ENCODE peak calls at places on chromosomes 4 and X, in six cellular contexts. O is heart left ventricle; B is effector memory CD4-positive, alpha-beta T cell; L is stomach; S is psoas muscle; C is lung. V is an unnamed sample. For H3K36me3 and H3K27me3, the result is how much of the 10 kb centered on the place peaks cover.

GRCh38 chr4:137623013-137623412 is 90.7 kb upstream of the PCDH18 start:
- DNase-seq in O (no peak), B (no peak), L (no peak), S (no peak), C (no peak), V (no peak)

GRCh38 chrX:104411800-104412199 is 154.2 kb upstream of the IL1RAPL2 start:
- DNase-seq in O (no peak), B (no peak), L (no peak), S (no peak), C (no peak), V (no peak)

GRCh38 chr4:57097711-57098110 is 12.5 kb downstream of the IGFBP7 start:
- DNase-seq in O (no peak), B (no peak), L (no peak), S (no peak), C (no peak), V (no peak)

GRCh38 chrX:20237864-20238263 is 28.8 kb downstream of the RPS6KA3 start:
- DNase-seq in O (no peak), B (no peak), L (no peak), S (no peak), C (no peak), V (no peak)

GRCh38 chrX:130878350-130879341 is 24.4 kb downstream of the ENOX2 start:
- DNase-seq in O (peak), B (no peak), L (peak), S (no peak), C (peak), V (no peak)

GRCh38 chrX:106415276-106415895 is 196.4 kb upstream of the RADX start:
- DNase-seq in O (no peak), B (no peak), L (no peak), S (no peak), C (no peak), V (no peak)

GRCh38 chr4:15327311-15328298 is 100.2 kb upstream of the C1QTNF7 start:
- DNase-seq in O (no peak), B (no peak), L (no peak), S (no peak), C (no peak), V (no peak)

GRCh38 chrX:38304010-38304409 is 23.3 kb downstream of the RPGR start:
- DNase-seq in O (no peak), B (no peak), L (no peak), S (no peak), C (no peak), V (no peak)

GRCh38 chr4:21901831-21902230 is 46.7 kb downstream of the KCNIP4 start:
- DNase-seq in O (no peak), B (no peak), L (no peak), S (no peak), C (no peak), V (no peak)

GRCh38 chr4:104395219-104395618 is 99.5 kb downstream of the CXXC4 start:
- DNase-seq in O (no peak), B (no peak), L (no peak), S (peak), C (no peak), V (no peak)

GRCh38 chr4:169201144-169202124 is 69.3 kb downstream of the SH3RF1 start:
- DNase-seq in O (no peak), B (no peak), L (no peak), S (no peak), C (no peak), V (no peak)

GRCh38 chrX:49053223-49054072 is 5.4 kb upstream of the CCDC120 start:
- DNase-seq in O (peak), B (peak), L (peak), S (peak), C (peak), V (peak)

GRCh38 chrX:133434197-133434820 is 19.0 kb upstream of the GPC4 start:
- DNase-seq in O (no peak), B (no peak), L (no peak), S (no peak), C (no peak), V (no peak)

GRCh38 chr4:140103676-140104075 is 50.3 kb downstream of the MAML3 start:
- DNase-seq in O (no peak), B (no peak), L (no peak), S (no peak), C (no peak), V (no peak)

GRCh38 chrX:15328821-15329220 is 6.5 kb downstream of the PIGA start:
- DNase-seq in O (no peak), B (no peak), L (no peak), S (no peak), C (no peak), V (no peak)

GRCh38 chr4:146591986-146592385 is 46.7 kb upstream of the POU4F2 start:
- DNase-seq in O (no peak), B (no peak), L (no peak), S (no peak), C (no peak), V (no peak)

GRCh38 chr4:20684852-20685763 is 15.2 kb upstream of the PACRGL start:
- DNase-seq in O (no peak), B (no peak), L (no peak), S (no peak), C (no peak), V (no peak)

GRCh38 chr4:72468904-72469502 is 100.0 kb downstream of the ADAMTS3 start:
- DNase-seq in O (no peak), B (no peak), L (no peak), S (no peak), C (no peak), V (no peak)

GRCh38 chr4:114038762-114039392 is 59.4 kb upstream of the ARSJ start:
- DNase-seq in O (no peak), B (no peak), L (no peak), S (no peak), C (no peak), V (no peak)

GRCh38 chr4:164614999-164615398 is 138.9 kb upstream of the SMIM31 start:
- DNase-seq in O (no peak), B (no peak), L (no peak), S (no peak), C (no peak), V (no peak)

GRCh38 chr4:173246719-173247118 is 78.1 kb downstream of the GALNT7 start:
- DNase-seq in O (no peak), B (no peak), L (no peak), S (no peak), C (no peak), V (no peak)

GRCh38 chrX:74585766-74586165 is 28.7 kb downstream of the RLIM start:
- DNase-seq in O (no peak), B (no peak), L (no peak), S (no peak), C (no peak), V (no peak)

GRCh38 chr4:15525080-15525479 is 55.4 kb downstream of the CC2D2A start:
- DNase-seq in O (no peak), B (no peak), L (no peak), S (no peak), C (no peak), V (no peak)

GRCh38 chr4:94728056-94728766 is 29.5 kb upstream of the BMPR1B start:
- DNase-seq in O (no peak), B (no peak), L (no peak), S (no peak), C (no peak), V (no peak)

GRCh38 chrX:13535371-13535770 is 34.0 kb upstream of the EGFL6 start:
- DNase-seq in O (no peak), B (no peak), L (no peak), S (no peak), C (no peak), V (no peak)

GRCh38 chrX:13538414-13538813 is 31.0 kb upstream of the EGFL6 start:
- DNase-seq in O (no peak), B (no peak), L (no peak), S (no peak), C (no peak), V (no peak)

DNA sequence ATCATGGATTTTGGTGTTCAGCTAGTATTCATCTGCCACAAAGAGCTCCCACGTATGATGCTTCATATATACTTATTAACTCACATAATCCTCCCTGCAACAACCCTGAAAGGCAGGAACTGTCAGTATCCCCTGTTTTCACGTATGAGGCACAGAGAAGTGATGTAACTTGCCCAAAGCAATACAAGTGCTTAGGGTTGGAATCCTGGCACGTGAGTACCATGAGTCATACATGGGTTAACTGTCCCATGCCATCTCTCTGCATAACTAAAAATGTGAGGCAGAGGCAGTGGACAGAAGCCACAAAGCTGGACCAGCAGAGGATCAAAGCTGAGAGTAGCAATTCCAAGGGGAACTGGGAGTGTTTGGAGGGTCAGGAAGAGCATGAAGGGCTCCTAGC is 35.7 kb upstream of the EGFL6 start:
- DNase-seq in O (no peak), B (no peak), L (no peak), S (no peak), C (no peak), V (no peak)
- H3K36me3 ChIP-seq in O (under half), B (under half), L (under half), S (under half), C (under half), V (under half)

GRCh38 chr4:186029731-186030421 is 39.1 kb upstream of the TLR3 start:
- DNase-seq in O (peak), B (no peak), L (peak), S (peak), C (peak), V (no peak)
- H3K4me3 ChIP-seq in O (peak), B (no peak), L (peak), S (peak), C (no peak), V (no peak)

GRCh38 chrX:72053508-72053907 is 78.2 kb downstream of the RTL5 start:
- DNase-seq in O (no peak), B (no peak), L (no peak), S (no peak), C (no peak), V (no peak)
- H3K27me3 ChIP-seq in O (under half), B (under half), L (under half), S (under half), C (under half), V (under half)

GRCh38 chrX:41530082-41530481 is 82.9 kb downstream of the NYX start:
- DNase-seq in O (no peak), B (no peak), L (no peak), S (no peak), C (no peak), V (no peak)
- H3K36me3 ChIP-seq in O (under half), B (under half), L (under half), S (under half), C (under half), V (under half)

GRCh38 chr4:3860913-3861636 is 94.9 kb downstream of the ADRA2C start:
- DNase-seq in O (no peak), B (no peak), L (no peak), S (peak), C (no peak), V (no peak)

GRCh38 chr4:3861720-3862639 is 95.8 kb downstream of the ADRA2C start:
- DNase-seq in O (no peak), B (no peak), L (no peak), S (no peak), C (no peak), V (no peak)

GRCh38 chr4:3864736-3865721 is 98.8 kb downstream of the ADRA2C start:
- DNase-seq in O (no peak), B (no peak), L (no peak), S (peak), C (no peak), V (no peak)

GRCh38 chr4:3863841-3864734 is 97.9 kb downstream of the ADRA2C start:
- DNase-seq in O (no peak), B (no peak), L (no peak), S (peak), C (no peak), V (no peak)

DNA sequence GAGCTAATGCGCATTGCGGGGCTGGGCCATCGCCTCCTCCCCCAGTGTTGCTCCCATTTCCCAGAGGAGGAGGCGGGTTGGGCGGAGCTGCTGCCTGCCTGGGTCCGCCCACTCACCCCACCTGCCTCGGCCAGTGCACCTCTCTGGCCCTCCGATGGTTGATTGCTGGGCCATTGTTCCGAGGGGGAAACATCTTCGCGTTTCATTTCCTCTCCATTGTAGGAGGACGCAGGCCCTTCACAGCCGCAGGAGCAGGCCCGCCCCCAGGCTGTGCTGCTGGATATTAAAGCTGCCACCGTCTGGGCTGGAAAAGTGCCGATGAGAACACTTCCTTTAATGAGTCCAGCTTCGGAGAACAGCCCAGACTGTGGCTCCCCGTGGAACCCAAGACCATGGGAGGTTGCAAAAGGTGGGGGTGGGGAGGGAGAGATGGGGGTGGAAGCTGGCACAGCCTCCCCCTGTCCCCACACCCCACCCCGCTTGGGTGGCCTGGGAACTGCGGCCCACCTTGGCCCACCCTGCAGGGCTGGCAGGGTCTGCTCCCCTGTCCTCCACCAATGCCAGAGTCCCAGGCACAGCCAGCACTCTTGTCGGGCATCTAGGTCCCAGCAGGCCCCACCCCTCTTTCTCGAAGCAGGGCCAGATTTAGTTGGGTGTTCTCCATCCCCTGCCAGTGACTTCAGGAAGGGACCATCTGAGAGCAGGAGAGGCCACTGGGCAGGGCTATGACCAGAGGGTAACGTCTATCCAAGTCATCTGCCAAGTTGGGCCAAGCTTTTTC is 96.6 kb downstream of the ADRA2C start:
- DNase-seq in O (peak), B (no peak), L (no peak), S (peak), C (no peak), V (no peak)
- H3K4me3 ChIP-seq in O (no peak), B (no peak), L (no peak), S (no peak), C (no peak), V (no peak)

GRCh38 chrX:150362599-150363481 is at the start of gene MAMLD1:
- DNase-seq in O (peak), B (peak), L (peak), S (peak), C (peak), V (peak)

GRCh38 chrX:150365953-150366911 is 3.1 kb downstream of the MAMLD1 start:
- DNase-seq in O (peak), B (no peak), L (no peak), S (peak), C (peak), V (no peak)

GRCh38 chrX:150365051-150365952 is 2.2 kb downstream of the MAMLD1 start:
- DNase-seq in O (peak), B (peak), L (peak), S (peak), C (peak), V (no peak)

GRCh38 chrX:150363561-150364346 is 637 bp downstream of the MAMLD1 start:
- DNase-seq in O (peak), B (no peak), L (no peak), S (peak), C (peak), V (no peak)

GRCh38 chrX:150364347-150365050 is 1.4 kb downstream of the MAMLD1 start:
- DNase-seq in O (peak), B (no peak), L (no peak), S (no peak), C (peak), V (no peak)
- H3K27me3 ChIP-seq in O (under half), B (under half), L (under half), S (under half), C (under half), V (under half)

DNA sequence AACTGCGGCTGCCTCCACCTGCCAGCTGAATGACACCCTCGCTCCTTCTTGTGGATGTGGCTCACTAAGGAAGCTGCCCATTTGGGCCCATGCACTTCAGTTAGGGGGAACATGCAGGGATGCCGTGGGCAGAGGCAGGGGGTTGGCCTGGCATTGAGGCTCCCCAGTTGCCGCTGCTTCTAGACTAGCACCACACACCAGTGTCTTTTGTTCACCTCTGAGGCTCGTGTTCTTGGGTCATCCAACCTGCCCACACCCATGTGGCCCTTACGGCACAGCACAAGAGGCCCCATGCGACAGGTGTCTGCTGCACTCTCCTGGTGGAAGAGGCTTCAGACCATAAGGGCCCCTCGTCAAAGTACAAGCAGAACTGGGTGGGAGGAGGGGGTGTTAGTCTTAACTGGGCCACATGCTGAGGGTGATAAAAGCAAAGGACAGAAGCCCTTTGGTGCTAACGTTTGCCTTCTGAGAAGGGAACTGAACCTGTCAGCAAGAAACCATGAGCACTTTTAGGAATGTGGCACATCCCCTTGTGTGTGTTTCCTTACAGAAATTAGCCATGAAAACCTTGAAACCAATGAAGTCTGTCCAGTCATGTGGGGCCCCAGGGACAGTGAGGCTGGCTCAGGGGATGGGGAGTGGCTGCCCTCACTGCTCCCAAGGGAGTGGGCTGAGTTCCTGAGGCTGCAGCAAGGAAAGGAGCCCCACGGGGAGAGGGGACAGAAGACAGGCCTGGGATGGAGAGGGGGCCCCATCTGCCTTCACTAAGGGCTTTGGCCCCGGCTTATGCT is 39.2 kb downstream of the MAP7D3 start:
- DNase-seq in O (no peak), B (no peak), L (no peak), S (peak), C (no peak), V (no peak)
- H3K36me3 ChIP-seq in O (half or more), B (under half), L (under half), S (under half), C (under half), V (under half)

V was measured in CD8-positive, alpha-beta T cell.